ENCODE peak calls at places on chromosomes 2 and 18, in eight cellular contexts. V, L, O, Z, D, C, P and F are unnamed samples.

GRCh38 chr2:98517636-98518035 is 73.0 kb downstream of the INPP4A start:
- DNase-seq in V (no peak), L (no peak), O (no peak), Z (no peak), D (no peak), C (no peak), P (no peak), F (no peak)

GRCh38 chr2:84443477-84443876 is 15.6 kb downstream of the SUCLG1 start:
- DNase-seq in V (no peak), L (no peak), O (no peak), Z (peak), D (no peak), C (no peak), P (no peak), F (no peak)

GRCh38 chr18:28961669-28962228 is 784.8 kb upstream of the CDH2 start:
- DNase-seq in V (no peak), L (no peak), O (no peak), Z (no peak), D (peak), C (peak), P (peak), F (no peak)

GRCh38 chr2:46954951-46955571 is 39.5 kb upstream of the MCFD2 start:
- DNase-seq in V (peak), L (peak), O (no peak), Z (peak), D (peak), C (peak), P (peak), F (no peak)

GRCh38 chr2:188798159-188798558 is 176.0 kb upstream of the COL3A1 start:
- DNase-seq in V (no peak), L (no peak), O (no peak), Z (peak), D (no peak), C (no peak), P (no peak), F (no peak)

GRCh38 chr2:38719706-38720105 is 31.5 kb downstream of the SRSF7 start:
- DNase-seq in V (no peak), L (no peak), O (no peak), Z (no peak), D (no peak), C (no peak), P (no peak), F (no peak)

GRCh38 chr2:108588070-108588668 is 53.9 kb downstream of the LIMS1 start:
- DNase-seq in V (no peak), L (no peak), O (no peak), Z (no peak), D (no peak), C (no peak), P (no peak), F (no peak)

GRCh38 chr2:230326453-230327417 is at the start of gene SP140L:
- DNase-seq in V (peak), L (peak), O (peak), Z (peak), D (peak), C (no peak), P (peak), F (no peak)

GRCh38 chr18:52888014-52888413 is 548.0 kb downstream of the DCC start:
- DNase-seq in V (no peak), L (no peak), O (no peak), Z (no peak), D (no peak), C (no peak), P (no peak), F (no peak)